ENCODE peak calls at places on chromosomes 3 and 15, in five cellular contexts. Q is MM.1S, I is H1, B is fibroblast of lung, J is keratinocyte. A is an unnamed sample.

GRCh38 chr3:48430359-48431101 is 644 bp upstream of the PLXNB1 start:
- DNase-seq in Q (no peak), I (no peak), B (peak; percentile 21), J (no peak), A (no peak)

GRCh38 chr3:31908391-31909097 is 72.5 kb downstream of the OSBPL10 start:
- DNase-seq in Q (no peak), I (no peak), B (peak; percentile 26), J (no peak), A (no peak)

GRCh38 chr3:98733055-98733777 is 29.9 kb upstream of the ST3GAL6 start:
- DNase-seq in Q (peak; percentile 21), I (no peak), B (peak; percentile 30), J (no peak), A (no peak)

GRCh38 chr3:49553320-49553689 is 972 bp upstream of the BSN start:
- DNase-seq in Q (no peak), I (no peak), B (peak; percentile 53), J (no peak), A (no peak)

GRCh38 chr3:118936811-118937210 is 97.8 kb downstream of the IGSF11 start:
- DNase-seq in Q (no peak), I (no peak), B (no peak), J (no peak), A (no peak)

GRCh38 chr3:110457508-110457907 is 614.1 kb upstream of the NECTIN3 start:
- DNase-seq in Q (no peak), I (no peak), B (no peak), J (no peak), A (no peak)

GRCh38 chr15:82105458-82106205 is 59.8 kb upstream of the MEX3B start:
- DNase-seq in Q (no peak), I (no peak), B (peak; percentile 57), J (no peak), A (no peak)

GRCh38 chr3:43867673-43868072 is 176.9 kb downstream of the ABHD5 start:
- DNase-seq in Q (no peak), I (no peak), B (peak; percentile 71), J (no peak), A (no peak)

GRCh38 chr15:60396964-60397771 is 618 bp downstream of the ANXA2 start:
- DNase-seq in Q (peak; percentile 77), I (no peak), B (peak; percentile 71), J (peak; percentile 81), A (no peak)

GRCh38 chr15:83973816-83974215 is 261.8 kb upstream of the GOLGA6L4 start:
- DNase-seq in Q (no peak), I (no peak), B (peak; percentile 9), J (no peak), A (no peak)

GRCh38 chr15:95840004-95840403 is 490.5 kb upstream of the NR2F2 start:
- DNase-seq in Q (no peak), I (no peak), B (peak; percentile 96), J (no peak), A (no peak)

GRCh38 chr3:156150434-156151066 is 30.2 kb downstream of the KCNAB1 start:
- DNase-seq in Q (peak; percentile 79), I (no peak), B (peak; percentile 78), J (no peak), A (peak; percentile 67)

GRCh38 chr3:36744770-36745169 is 19.6 kb downstream of the DCLK3 start:
- DNase-seq in Q (no peak), I (no peak), B (no peak), J (no peak), A (no peak)

GRCh38 chr3:137511655-137512054 is 252.5 kb upstream of the SOX14 start:
- DNase-seq in Q (no peak), I (no peak), B (no peak), J (no peak), A (no peak)

GRCh38 chr3:182364723-182365650 is 428.3 kb upstream of the ATP11B start:
- DNase-seq in Q (no peak), I (no peak), B (no peak), J (peak; percentile 84), A (no peak)

GRCh38 chr3:79845546-79845945 is 77.7 kb upstream of the ROBO1 start:
- DNase-seq in Q (no peak), I (no peak), B (no peak), J (no peak), A (no peak)

GRCh38 chr15:57036352-57036751 is 117.9 kb downstream of the TCF12 start:
- DNase-seq in Q (no peak), I (no peak), B (no peak), J (no peak), A (no peak)

GRCh38 chr3:140603766-140604165 is 74.1 kb upstream of the TRIM42 start:
- DNase-seq in Q (no peak), I (no peak), B (no peak), J (no peak), A (no peak)
- H3K9ac ChIP-seq in Q (no peak overlapping the region), I (no peak overlapping the region), B (no peak overlapping the region), J (no peak overlapping the region), A (no peak overlapping the region)

GRCh38 chr3:134797080-134797801 is 2.2 kb downstream of the EPHB1 start:
- DNase-seq in Q (no peak), I (no peak), B (no peak), J (no peak), A (no peak)

GRCh38 chr3:134794323-134794722 is 737 bp upstream of the EPHB1 start:
- DNase-seq in Q (no peak), I (no peak), B (no peak), J (no peak), A (no peak)

GRCh38 chr3:134794950-134795775 is at the start of gene EPHB1:
- DNase-seq in Q (peak; percentile 92), I (peak; percentile 97), B (peak; percentile 82), J (peak; percentile 66), A (peak; percentile 85)

GRCh38 chr3:134796313-134797079 is 1.4 kb downstream of the EPHB1 start:
- DNase-seq in Q (no peak), I (no peak), B (peak; percentile 3), J (no peak), A (no peak)

DNA sequence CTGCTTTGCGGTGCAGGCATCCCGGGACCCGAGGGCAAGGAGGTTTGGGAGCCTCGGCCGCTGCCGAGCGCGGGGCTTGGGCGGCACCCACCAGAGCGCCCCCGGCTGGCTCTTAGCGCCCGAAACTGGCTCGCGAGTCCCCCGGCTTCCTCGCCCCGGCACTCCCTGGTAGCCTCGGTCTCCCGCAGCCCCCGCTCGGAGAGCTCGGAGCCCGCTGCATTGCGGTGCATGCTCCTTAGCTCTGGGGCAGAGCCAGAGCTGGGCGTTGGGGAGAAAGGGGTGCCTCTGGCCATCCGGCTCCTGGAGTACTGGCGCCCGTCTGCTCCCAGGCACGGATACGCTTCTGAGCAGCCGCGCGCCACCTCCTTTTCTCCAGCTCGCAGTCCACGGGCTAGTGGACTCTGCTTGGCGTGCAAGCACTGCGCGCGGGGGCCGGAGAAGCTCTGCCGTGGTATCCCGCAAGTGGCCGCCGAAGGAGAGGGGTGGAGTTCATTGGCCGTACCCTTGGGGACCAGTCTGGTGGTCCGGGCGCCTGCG is 784 bp downstream of the EPHB1 start:
- DNase-seq in Q (peak; percentile 10), I (no peak), B (peak; percentile 26), J (no peak), A (no peak)
- TF ChIP-seq EZH2 in Q (no peak), I (peak; percentile 18), B (peak; percentile 11), J (no peak), A (no peak)

GRCh38 chr3:15630646-15631350 is 29.3 kb downstream of the BTD start:
- DNase-seq in Q (no peak), I (no peak), B (peak; percentile 73), J (no peak), A (peak; percentile 20)
- H3K9ac ChIP-seq in Q (no peak overlapping the region), I (no peak overlapping the region), B (peak overlapping the region; percentile 34), J (peak overlapping the region; percentile 44), A (no peak overlapping the region)

DNA sequence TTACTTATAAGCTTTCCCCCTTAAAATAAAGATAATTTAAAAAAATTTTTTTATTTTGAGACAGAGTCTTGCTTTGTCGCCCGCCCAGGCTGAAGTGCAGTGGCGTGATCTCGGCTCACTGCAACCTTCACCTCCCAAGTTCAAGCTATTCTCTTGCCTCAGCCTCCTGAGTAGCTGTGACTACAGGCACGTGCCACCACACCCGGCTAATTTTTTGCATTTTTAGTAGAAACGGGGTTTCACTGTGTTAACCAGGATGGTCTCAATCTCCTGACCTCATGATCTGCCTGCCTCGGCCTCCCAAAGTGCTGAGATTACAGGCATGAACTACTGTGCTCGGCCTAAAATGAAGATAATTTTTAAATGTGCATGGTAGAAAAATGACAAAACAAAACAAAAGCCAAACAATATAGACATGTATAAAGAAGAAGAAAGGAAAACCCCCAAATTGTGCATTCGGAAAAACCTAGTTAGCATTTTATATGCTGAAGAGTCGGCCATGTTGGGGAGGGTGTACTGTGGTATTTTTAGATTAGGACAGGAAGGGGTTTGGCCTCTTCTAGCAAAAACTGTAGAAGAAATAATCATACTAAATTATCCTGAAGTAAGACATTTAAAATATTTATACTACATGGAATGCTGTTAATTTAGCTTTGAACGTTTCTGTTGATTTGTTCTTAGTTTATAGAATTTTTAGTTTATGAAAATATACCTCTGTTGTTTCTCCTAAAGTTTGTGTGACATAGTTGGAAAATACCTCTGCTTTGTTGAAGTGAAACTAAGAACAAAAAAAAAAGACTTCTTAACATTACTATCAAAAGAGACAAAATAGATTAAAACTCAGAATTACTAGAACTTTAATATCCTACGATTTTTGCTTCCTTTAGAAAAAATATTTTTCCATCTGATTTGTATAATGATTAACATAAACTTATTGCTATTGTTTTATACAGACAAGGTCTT is 7.4 kb downstream of the APPL1 start:
- DNase-seq in Q (no peak), I (no peak), B (no peak), J (no peak), A (no peak)
- TF ChIP-seq EZH2 in Q (no peak), I (no peak), B (no peak), J (no peak), A (no peak)

GRCh38 chr3:23740517-23741402 is 65.0 kb upstream of the UBE2E1 start:
- DNase-seq in Q (peak; percentile 65), I (no peak), B (no peak), J (peak; percentile 90), A (no peak)
- H3K9ac ChIP-seq in Q (no peak overlapping the region), I (no peak overlapping the region), B (no peak overlapping the region), J (peak overlapping the region; percentile 73), A (no peak overlapping the region)

DNA sequence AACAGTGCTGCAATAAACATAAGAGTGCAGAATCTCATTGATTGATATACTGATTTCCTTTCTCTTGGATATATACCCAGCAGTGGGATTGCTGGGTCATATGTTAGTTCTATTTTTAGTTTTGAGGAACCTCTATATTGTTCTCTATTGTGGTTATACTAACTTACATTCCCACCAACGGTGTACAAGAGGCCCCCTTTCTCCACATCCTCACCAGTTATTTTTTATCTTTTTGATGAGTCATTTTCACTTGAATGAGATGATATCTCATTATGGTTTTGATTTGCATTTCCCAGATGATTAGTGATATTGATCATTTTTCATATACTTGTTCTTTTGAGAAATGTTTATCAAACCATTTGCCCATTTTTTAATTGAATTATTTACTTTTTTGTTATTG is 12.4 kb upstream of the IREB2 start:
- DNase-seq in Q (no peak), I (no peak), B (no peak), J (no peak), A (no peak)
- TF ChIP-seq EZH2 in Q (no peak), I (no peak), B (no peak), J (no peak), A (no peak)

GRCh38 chr15:63597033-63597790 is at the start of gene FBXL22:
- DNase-seq in Q (no peak), I (no peak), B (peak; percentile 88), J (no peak), A (no peak)
- H3K9ac ChIP-seq in Q (no peak within 1 kb of the TSS), I (no peak within 1 kb of the TSS), B (no peak within 1 kb of the TSS), J (no peak within 1 kb of the TSS), A (no peak within 1 kb of the TSS)

A was measured in SK-N-MC.